ENCODE peak calls at places on chromosomes 2 and 18, in ten cellular contexts. One of them, this sample, is unnamed.

GRCh38 chr2:30509716-30510115 is 62.7 kb downstream of the LCLAT1 start:
- DNase-seq in astrocyte: no peak
- DNase-seq in cardiac fibroblast: no peak
- DNase-seq in astrocyte of the cerebellum: no peak
- DNase-seq in hepatocyte: no peak
- DNase-seq in endothelial cell: no peak
- DNase-seq in Calu3: no peak
- DNase-seq in GM20000: no peak
- DNase-seq in suprapubic skin: no peak
- DNase-seq in activated B cell treated with CpG ODN at 0.5 μM for 24 hours: no peak
- DNase-seq in this sample: no peak

GRCh38 chr2:33015421-33016142 is 68.8 kb downstream of the LTBP1 start:
- DNase-seq in astrocyte of the cerebellum: no peak
- DNase-seq in Calu3: peak
- DNase-seq in astrocyte: peak
- DNase-seq in endothelial cell: no peak
- DNase-seq in cardiac fibroblast: peak
- DNase-seq in hepatocyte: peak
- DNase-seq in activated B cell treated with CpG ODN at 0.5 μM for 24 hours: no peak
- DNase-seq in suprapubic skin: no peak
- DNase-seq in GM20000: no peak
- DNase-seq in this sample: no peak

GRCh38 chr2:200619275-200619674 is 33.5 kb downstream of the AOX1 start:
- DNase-seq in cardiac fibroblast: no peak
- DNase-seq in astrocyte of the cerebellum: no peak
- DNase-seq in activated B cell treated with CpG ODN at 0.5 μM for 24 hours: no peak
- DNase-seq in endothelial cell: no peak
- DNase-seq in hepatocyte: no peak
- DNase-seq in astrocyte: peak
- DNase-seq in suprapubic skin: no peak
- DNase-seq in GM20000: no peak
- DNase-seq in Calu3: no peak
- DNase-seq in this sample: no peak

GRCh38 chr2:235591231-235591730 is 97.4 kb downstream of the AGAP1 start:
- DNase-seq in GM20000: no peak
- DNase-seq in Calu3: no peak
- DNase-seq in suprapubic skin: no peak
- DNase-seq in astrocyte: no peak
- DNase-seq in cardiac fibroblast: no peak
- DNase-seq in hepatocyte: no peak
- DNase-seq in activated B cell treated with CpG ODN at 0.5 μM for 24 hours: no peak
- DNase-seq in endothelial cell: no peak
- DNase-seq in astrocyte of the cerebellum: no peak
- DNase-seq in this sample: no peak

GRCh38 chr2:182949572-182950189 is 83.2 kb upstream of the FRZB start:
- DNase-seq in astrocyte: peak
- DNase-seq in endothelial cell: no peak
- DNase-seq in hepatocyte: peak
- DNase-seq in cardiac fibroblast: peak
- DNase-seq in GM20000: no peak
- DNase-seq in astrocyte of the cerebellum: no peak
- DNase-seq in suprapubic skin: no peak
- DNase-seq in Calu3: peak
- DNase-seq in activated B cell treated with CpG ODN at 0.5 μM for 24 hours: no peak
- DNase-seq in this sample: no peak

GRCh38 chr2:109213646-109214417 is 84.8 kb downstream of the SH3RF3 start:
- DNase-seq in Calu3: peak
- DNase-seq in activated B cell treated with CpG ODN at 0.5 μM for 24 hours: no peak
- DNase-seq in endothelial cell: no peak
- DNase-seq in GM20000: peak
- DNase-seq in cardiac fibroblast: peak
- DNase-seq in hepatocyte: peak
- DNase-seq in astrocyte: peak
- DNase-seq in suprapubic skin: peak
- DNase-seq in astrocyte of the cerebellum: no peak
- DNase-seq in this sample: no peak

GRCh38 chr2:120729410-120730052 is 6.1 kb upstream of the GLI2 start:
- DNase-seq in activated B cell treated with CpG ODN at 0.5 μM for 24 hours: no peak
- DNase-seq in hepatocyte: no peak
- DNase-seq in endothelial cell: no peak
- DNase-seq in GM20000: no peak
- DNase-seq in suprapubic skin: peak
- DNase-seq in astrocyte of the cerebellum: peak
- DNase-seq in astrocyte: peak
- DNase-seq in Calu3: peak
- DNase-seq in cardiac fibroblast: peak
- DNase-seq in this sample: no peak

GRCh38 chr18:39341106-39341505 is 1775.5 kb upstream of the CELF4 start:
- DNase-seq in astrocyte: no peak
- DNase-seq in Calu3: no peak
- DNase-seq in hepatocyte: no peak
- DNase-seq in astrocyte of the cerebellum: no peak
- DNase-seq in GM20000: no peak
- DNase-seq in cardiac fibroblast: no peak
- DNase-seq in activated B cell treated with CpG ODN at 0.5 μM for 24 hours: no peak
- DNase-seq in endothelial cell: no peak
- DNase-seq in suprapubic skin: no peak
- DNase-seq in this sample: no peak

GRCh38 chr2:150587547-150588209 is 100.2 kb upstream of the RND3 start:
- DNase-seq in astrocyte of the cerebellum: no peak
- DNase-seq in hepatocyte: no peak
- DNase-seq in endothelial cell: no peak
- DNase-seq in suprapubic skin: no peak
- DNase-seq in cardiac fibroblast: peak
- DNase-seq in activated B cell treated with CpG ODN at 0.5 μM for 24 hours: no peak
- DNase-seq in GM20000: no peak
- DNase-seq in astrocyte: peak
- DNase-seq in Calu3: no peak
- DNase-seq in this sample: no peak

DNA sequence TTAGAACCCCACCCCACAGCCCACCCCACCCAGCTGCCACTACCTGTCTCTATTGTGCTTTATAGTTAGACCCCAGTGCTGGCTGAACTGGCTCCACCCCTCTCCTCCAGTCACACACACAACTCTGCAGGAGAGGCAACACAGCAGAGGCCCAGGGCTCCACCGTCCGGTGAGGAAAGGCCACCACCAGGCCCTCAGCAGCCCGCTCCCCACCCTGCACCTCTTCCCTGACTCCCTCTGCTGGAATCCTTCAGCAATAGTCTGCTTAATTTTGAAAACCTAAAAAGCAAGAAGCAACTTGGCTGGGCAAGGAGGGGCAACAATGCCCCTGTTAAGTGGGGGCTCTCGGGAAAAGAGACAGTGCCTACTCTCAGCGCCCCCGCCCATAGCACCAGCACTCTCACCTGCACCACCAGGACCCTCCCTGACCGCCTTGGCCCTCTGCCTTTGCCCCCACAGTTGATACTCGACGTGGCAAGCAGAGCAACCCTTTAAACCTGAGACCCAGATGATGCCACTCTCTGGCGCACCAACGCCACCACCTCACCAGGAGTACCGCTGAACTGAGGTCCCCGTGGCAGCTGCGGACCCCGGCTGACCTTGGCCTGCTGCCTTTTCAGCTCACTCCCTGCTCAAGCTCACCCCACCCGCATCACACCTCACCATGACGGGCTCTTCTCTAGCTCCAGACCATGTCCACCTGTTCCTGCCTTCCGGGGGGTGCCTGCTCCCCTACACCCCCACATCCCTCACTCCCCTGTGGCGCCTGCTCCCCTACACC is 45.7 kb downstream of the NDUFA10 start:
- DNase-seq in Calu3: no peak
- DNase-seq in hepatocyte: peak
- DNase-seq in astrocyte of the cerebellum: peak
- DNase-seq in GM20000: no peak
- DNase-seq in astrocyte: peak
- DNase-seq in endothelial cell: peak
- DNase-seq in activated B cell treated with CpG ODN at 0.5 μM for 24 hours: no peak
- DNase-seq in suprapubic skin: no peak
- DNase-seq in cardiac fibroblast: no peak
- DNase-seq in this sample: no peak
- TF ChIP-seq CTCF in Calu3: no peak
- TF ChIP-seq CTCF in hepatocyte: peak
- TF ChIP-seq CTCF in astrocyte of the cerebellum: peak
- TF ChIP-seq CTCF in GM20000: no peak
- TF ChIP-seq CTCF in astrocyte: peak
- TF ChIP-seq CTCF in endothelial cell: peak
- TF ChIP-seq CTCF in activated B cell treated with CpG ODN at 0.5 μM for 24 hours: no peak
- TF ChIP-seq CTCF in suprapubic skin: no peak
- TF ChIP-seq CTCF in cardiac fibroblast: no peak
- TF ChIP-seq CTCF in this sample: peak

DNA sequence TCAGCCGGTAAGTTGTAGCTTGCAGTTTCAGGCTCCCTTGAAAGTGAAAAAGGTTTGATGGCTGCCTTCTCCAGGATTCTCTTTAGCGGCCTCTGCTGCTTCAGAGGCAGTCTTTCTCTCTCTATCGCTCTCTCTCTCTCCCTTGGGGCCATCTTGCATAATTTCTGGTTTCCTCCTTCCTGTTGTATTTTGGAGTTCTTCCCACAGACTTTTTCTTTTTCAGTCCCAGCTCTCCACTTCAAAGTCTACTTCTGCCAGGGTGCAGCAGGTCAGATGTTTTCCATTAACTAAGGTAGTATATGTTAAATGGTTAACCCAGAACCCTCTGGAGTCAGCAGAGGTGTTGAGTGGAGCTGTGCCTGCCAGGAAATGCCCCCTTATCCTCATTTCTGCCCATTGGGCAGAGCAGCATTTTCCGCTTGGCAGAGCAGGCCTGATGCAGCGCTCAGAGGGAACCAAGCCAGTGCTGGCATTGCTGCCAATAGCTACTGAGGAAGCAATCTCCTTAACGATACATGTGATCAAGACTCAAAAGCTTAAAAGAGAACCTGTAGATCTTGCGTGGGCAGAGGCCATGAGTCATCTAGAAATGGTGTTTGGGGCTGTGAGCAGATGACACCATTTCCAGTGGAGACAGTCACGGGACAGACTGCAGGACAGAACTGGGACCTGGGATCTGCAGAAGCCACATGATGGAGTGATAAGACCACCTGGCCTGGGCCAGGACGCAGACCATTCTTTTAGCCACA is 20.8 kb downstream of the DBI start:
- DNase-seq in GM20000: peak
- DNase-seq in activated B cell treated with CpG ODN at 0.5 μM for 24 hours: no peak
- DNase-seq in hepatocyte: peak
- DNase-seq in astrocyte: peak
- DNase-seq in cardiac fibroblast: peak
- DNase-seq in astrocyte of the cerebellum: peak
- DNase-seq in Calu3: peak
- DNase-seq in endothelial cell: no peak
- DNase-seq in suprapubic skin: peak
- DNase-seq in this sample: peak
- TF ChIP-seq CTCF in GM20000: no peak
- TF ChIP-seq CTCF in activated B cell treated with CpG ODN at 0.5 μM for 24 hours: no peak
- TF ChIP-seq CTCF in hepatocyte: peak
- TF ChIP-seq CTCF in astrocyte: no peak
- TF ChIP-seq CTCF in cardiac fibroblast: peak
- TF ChIP-seq CTCF in astrocyte of the cerebellum: peak
- TF ChIP-seq CTCF in Calu3: no peak
- TF ChIP-seq CTCF in endothelial cell: no peak
- TF ChIP-seq CTCF in suprapubic skin: peak
- TF ChIP-seq CTCF in this sample: peak

GRCh38 chr2:19851116-19851515 is 50.7 kb downstream of the TTC32 start:
- DNase-seq in endothelial cell: peak
- DNase-seq in Calu3: peak
- DNase-seq in cardiac fibroblast: no peak
- DNase-seq in activated B cell treated with CpG ODN at 0.5 μM for 24 hours: no peak
- DNase-seq in astrocyte of the cerebellum: no peak
- DNase-seq in astrocyte: no peak
- DNase-seq in hepatocyte: no peak
- DNase-seq in GM20000: no peak
- DNase-seq in suprapubic skin: peak
- DNase-seq in this sample: no peak
- TF ChIP-seq CTCF in endothelial cell: no peak
- TF ChIP-seq CTCF in Calu3: no peak
- TF ChIP-seq CTCF in cardiac fibroblast: peak
- TF ChIP-seq CTCF in activated B cell treated with CpG ODN at 0.5 μM for 24 hours: no peak
- TF ChIP-seq CTCF in astrocyte of the cerebellum: peak
- TF ChIP-seq CTCF in astrocyte: no peak
- TF ChIP-seq CTCF in hepatocyte: no peak
- TF ChIP-seq CTCF in GM20000: no peak
- TF ChIP-seq CTCF in suprapubic skin: no peak
- TF ChIP-seq CTCF in this sample: peak

GRCh38 chr2:179243046-179243445 is 21.6 kb downstream of the SESTD1 start:
- DNase-seq in astrocyte: no peak
- DNase-seq in astrocyte of the cerebellum: no peak
- DNase-seq in GM20000: no peak
- DNase-seq in endothelial cell: no peak
- DNase-seq in cardiac fibroblast: no peak
- DNase-seq in Calu3: no peak
- DNase-seq in activated B cell treated with CpG ODN at 0.5 μM for 24 hours: no peak
- DNase-seq in hepatocyte: no peak
- DNase-seq in suprapubic skin: no peak
- DNase-seq in this sample: no peak

GRCh38 chr2:179238027-179238426 is 26.6 kb downstream of the SESTD1 start:
- DNase-seq in hepatocyte: no peak
- DNase-seq in suprapubic skin: no peak
- DNase-seq in cardiac fibroblast: no peak
- DNase-seq in activated B cell treated with CpG ODN at 0.5 μM for 24 hours: no peak
- DNase-seq in endothelial cell: no peak
- DNase-seq in GM20000: no peak
- DNase-seq in astrocyte of the cerebellum: no peak
- DNase-seq in astrocyte: no peak
- DNase-seq in Calu3: no peak
- DNase-seq in this sample: no peak

GRCh38 chr2:179239838-179240237 is 24.8 kb downstream of the SESTD1 start:
- DNase-seq in suprapubic skin: no peak
- DNase-seq in hepatocyte: no peak
- DNase-seq in activated B cell treated with CpG ODN at 0.5 μM for 24 hours: no peak
- DNase-seq in endothelial cell: no peak
- DNase-seq in astrocyte of the cerebellum: no peak
- DNase-seq in GM20000: no peak
- DNase-seq in cardiac fibroblast: no peak
- DNase-seq in Calu3: no peak
- DNase-seq in astrocyte: no peak
- DNase-seq in this sample: no peak

GRCh38 chr2:179239194-179239593 is 25.4 kb downstream of the SESTD1 start:
- DNase-seq in activated B cell treated with CpG ODN at 0.5 μM for 24 hours: no peak
- DNase-seq in cardiac fibroblast: peak
- DNase-seq in GM20000: no peak
- DNase-seq in hepatocyte: peak
- DNase-seq in endothelial cell: no peak
- DNase-seq in astrocyte: peak
- DNase-seq in astrocyte of the cerebellum: peak
- DNase-seq in suprapubic skin: no peak
- DNase-seq in Calu3: no peak
- DNase-seq in this sample: no peak

GRCh38 chr2:179240481-179241451 is 23.9 kb downstream of the SESTD1 start:
- DNase-seq in cardiac fibroblast: no peak
- DNase-seq in hepatocyte: no peak
- DNase-seq in astrocyte of the cerebellum: no peak
- DNase-seq in endothelial cell: no peak
- DNase-seq in suprapubic skin: no peak
- DNase-seq in activated B cell treated with CpG ODN at 0.5 μM for 24 hours: no peak
- DNase-seq in GM20000: no peak
- DNase-seq in astrocyte: no peak
- DNase-seq in Calu3: peak
- DNase-seq in this sample: no peak
- TF ChIP-seq CTCF in cardiac fibroblast: peak
- TF ChIP-seq CTCF in hepatocyte: peak
- TF ChIP-seq CTCF in astrocyte of the cerebellum: no peak
- TF ChIP-seq CTCF in endothelial cell: no peak
- TF ChIP-seq CTCF in suprapubic skin: no peak
- TF ChIP-seq CTCF in activated B cell treated with CpG ODN at 0.5 μM for 24 hours: no peak
- TF ChIP-seq CTCF in GM20000: no peak
- TF ChIP-seq CTCF in astrocyte: no peak
- TF ChIP-seq CTCF in Calu3: peak
- TF ChIP-seq CTCF in this sample: no peak